ENCODE peak calls at places on chromosomes 7 and 10, in eight cellular contexts. Y is HepG2, N is GM12878, D is K562, O is H1, W is HCT116, I is GM23338, J is SK-N-SH. S is an unnamed sample.

GRCh38 chr7:75596727-75597614 is 104.9 kb downstream of the SPDYE5 start:
- DNase-seq in Y (no peak), N (peak), D (peak), O (no peak), W (no peak), I (no peak), J (no peak), S (peak)

GRCh38 chr7:91357379-91357778 is 93.1 kb downstream of the FZD1 start:
- DNase-seq in Y (no peak), N (no peak), D (no peak), O (no peak), W (no peak), I (no peak), J (no peak), S (no peak)

GRCh38 chr10:18473424-18474110 is 177.8 kb downstream of the NSUN6 start:
- DNase-seq in Y (no peak), N (no peak), D (no peak), O (no peak), W (no peak), I (no peak), J (no peak), S (no peak)

GRCh38 chr7:265998-266850 is 23.7 kb upstream of the FOXL3 start:
- DNase-seq in Y (no peak), N (no peak), D (no peak), O (no peak), W (no peak), I (no peak), J (no peak), S (no peak)

GRCh38 chr10:14952851-14953451 is 945 bp downstream of the DCLRE1C start:
- DNase-seq in Y (no peak), N (no peak), D (no peak), O (no peak), W (no peak), I (peak), J (peak), S (no peak)

GRCh38 chr10:50999163-50999562 is 75.1 kb upstream of the PRKG1 start:
- DNase-seq in Y (no peak), N (no peak), D (no peak), O (no peak), W (no peak), I (no peak), J (no peak), S (no peak)

GRCh38 chr10:48579251-48579960 is 25.5 kb downstream of the ARHGAP22 start:
- DNase-seq in Y (no peak), N (no peak), D (no peak), O (no peak), W (no peak), I (no peak), J (peak), S (no peak)

GRCh38 chr7:149832332-149833041 is 5.7 kb upstream of the ZNF862 start:
- DNase-seq in Y (no peak), N (no peak), D (no peak), O (no peak), W (no peak), I (no peak), J (no peak), S (no peak)

GRCh38 chr7:128021361-128021760 is 9.9 kb downstream of the LRRC4 start:
- DNase-seq in Y (no peak), N (no peak), D (no peak), O (no peak), W (peak), I (no peak), J (no peak), S (no peak)

GRCh38 chr10:109676703-109677102 is 246.6 kb downstream of the XPNPEP1 start:
- DNase-seq in Y (no peak), N (no peak), D (no peak), O (no peak), W (no peak), I (no peak), J (no peak), S (no peak)

GRCh38 chr10:43027331-43027955 is 49.4 kb upstream of the RET start:
- DNase-seq in Y (no peak), N (no peak), D (no peak), O (no peak), W (no peak), I (no peak), J (peak), S (no peak)

DNA sequence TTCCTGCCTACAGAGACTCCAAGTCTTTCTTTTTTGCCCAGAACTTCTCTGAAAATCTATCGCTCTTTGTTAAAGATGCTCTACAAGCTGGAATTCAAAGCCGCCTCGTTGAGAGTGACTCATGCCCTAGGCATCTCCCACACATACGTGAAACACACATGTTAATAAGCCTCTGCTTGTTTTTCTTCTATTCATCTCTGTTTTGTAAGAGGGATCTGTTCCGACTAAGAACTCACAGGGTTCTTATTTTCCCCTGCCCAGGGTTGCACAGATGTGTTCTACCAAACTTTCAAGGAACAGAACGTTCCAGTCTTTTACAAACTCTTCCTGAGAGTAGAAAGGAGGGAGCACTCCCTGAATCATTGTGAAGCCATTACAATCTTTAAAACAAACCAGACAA is 55.5 kb upstream of the INPP5A start:
- DNase-seq in Y (peak), N (no peak), D (no peak), O (no peak), W (no peak), I (no peak), J (no peak), S (peak)
- TF ChIP-seq POLR2AphosphoS5 in Y (no peak), N (no peak), D (no peak), O (no peak), W (no peak), I (no peak), J (no peak), S (no peak)

DNA sequence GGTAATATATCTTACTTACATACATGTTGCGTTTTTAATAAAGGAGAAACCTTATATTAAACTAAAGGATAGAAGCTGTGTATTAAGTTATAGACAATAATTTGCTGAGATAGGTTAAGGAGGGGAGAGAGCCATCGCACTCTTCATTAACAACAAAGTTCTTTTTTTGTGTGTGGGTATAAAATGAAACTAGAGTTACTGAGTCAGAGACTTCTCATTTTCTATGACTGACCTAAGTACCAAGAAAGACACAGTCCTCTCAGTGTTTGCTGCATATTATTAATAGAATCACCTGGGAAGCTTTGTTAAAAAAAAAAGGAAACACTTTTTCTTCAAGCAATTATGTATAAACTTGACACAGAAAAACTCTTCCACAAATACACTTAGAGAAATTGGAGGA is 31.4 kb downstream of the FEZF1 start:
- DNase-seq in Y (no peak), N (no peak), D (no peak), O (no peak), W (no peak), I (no peak), J (no peak), S (no peak)
- H2AFZ ChIP-seq in Y (no peak), N (no peak), D (no peak), O (no peak), W (no peak), I (no peak), J (peak), S (no peak)

GRCh38 chr7:13989138-13989943 is at the start of gene ETV1:
- DNase-seq in Y (peak), N (no peak), D (peak), O (peak), W (no peak), I (peak), J (peak), S (peak)
- TF ChIP-seq POLR2AphosphoS5 in Y (no peak), N (no peak), D (peak), O (peak), W (peak), I (peak), J (peak), S (peak)

DNA sequence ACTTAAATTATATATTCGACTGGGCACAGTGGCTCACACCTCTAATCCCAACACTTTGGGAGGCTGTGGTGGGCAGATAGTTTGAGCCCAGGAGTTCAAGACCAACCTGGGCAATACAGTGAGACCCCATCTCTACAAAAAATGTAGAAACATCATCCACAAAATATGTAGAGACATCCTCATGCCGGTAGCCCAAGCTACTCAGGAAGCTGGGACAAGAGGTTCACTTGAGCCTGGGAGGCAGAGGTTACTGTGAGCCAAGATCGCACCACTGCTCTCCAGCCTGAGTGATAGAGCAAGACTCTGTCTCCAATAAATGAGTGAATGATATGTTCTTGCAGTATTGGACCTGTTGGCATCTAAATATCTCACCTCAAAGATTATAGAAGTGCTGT is 22.6 kb upstream of the TNS3 start:
- DNase-seq in Y (no peak), N (no peak), D (no peak), O (no peak), W (no peak), I (no peak), J (no peak), S (no peak)
- H2AFZ ChIP-seq in Y (no peak), N (no peak), D (no peak), O (no peak), W (no peak), I (no peak), J (no peak), S (peak)

DNA sequence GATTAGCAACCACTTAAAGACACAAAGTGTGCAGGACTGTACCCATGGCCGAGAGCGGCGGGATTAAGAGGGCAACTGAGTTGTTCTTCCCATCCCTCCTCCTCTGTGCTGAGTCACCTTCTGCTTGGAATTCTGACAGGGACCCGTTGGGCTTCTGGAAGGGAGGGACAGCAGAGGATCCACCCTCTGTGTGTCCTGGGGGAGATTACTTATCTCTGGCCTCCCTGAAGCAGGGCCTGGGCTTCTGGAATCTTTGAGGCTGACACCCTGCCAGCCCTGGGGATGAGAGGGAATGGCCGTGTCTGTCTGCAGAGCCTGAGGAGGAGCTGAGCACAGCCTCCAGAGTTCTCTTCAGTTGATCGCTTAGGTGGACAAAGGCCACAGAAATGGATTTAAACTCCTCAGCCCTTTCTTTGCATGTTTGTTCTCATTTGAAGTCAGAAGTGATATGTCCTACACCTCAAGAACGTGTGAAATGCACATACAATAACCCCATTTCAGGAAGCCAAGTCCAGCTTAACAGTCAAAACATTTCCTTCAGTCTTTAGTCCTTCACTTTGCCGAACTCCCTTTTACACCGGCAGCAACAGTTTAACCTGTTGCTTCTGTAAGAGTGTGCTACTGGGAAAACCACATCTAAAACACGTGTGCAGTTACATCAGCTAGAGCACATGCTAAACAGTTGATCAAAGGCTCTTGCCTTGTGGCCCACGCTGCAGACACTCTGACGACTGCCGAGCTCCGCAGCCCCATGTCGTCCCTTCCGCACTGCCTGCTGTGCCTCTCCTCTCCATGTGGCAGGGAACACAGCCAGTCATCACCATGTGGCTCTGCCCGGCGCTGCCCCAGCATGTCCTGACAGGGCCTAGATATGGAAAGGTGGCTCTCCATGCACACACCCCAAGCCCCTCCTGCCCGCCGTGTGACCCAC is 55.7 kb downstream of the IKZF1 start:
- DNase-seq in Y (no peak), N (no peak), D (peak), O (no peak), W (no peak), I (no peak), J (peak), S (no peak)
- TF ChIP-seq POLR2AphosphoS5 in Y (no peak), N (no peak), D (peak), O (no peak), W (no peak), I (no peak), J (no peak), S (no peak)

GRCh38 chr7:12884856-12885440 is 197.5 kb downstream of the ARL4A start:
- DNase-seq in Y (no peak), N (no peak), D (no peak), O (no peak), W (no peak), I (no peak), J (no peak), S (no peak)
- H2AFZ ChIP-seq in Y (no peak), N (no peak), D (no peak), O (no peak), W (peak), I (peak), J (no peak), S (no peak)

GRCh38 chr10:103197177-103197576 is 4.1 kb upstream of the NT5C2 start:
- DNase-seq in Y (peak), N (no peak), D (no peak), O (no peak), W (peak), I (no peak), J (peak), S (peak)
- TF ChIP-seq POLR2AphosphoS5 in Y (no peak), N (no peak), D (peak), O (no peak), W (peak), I (no peak), J (no peak), S (peak)

DNA sequence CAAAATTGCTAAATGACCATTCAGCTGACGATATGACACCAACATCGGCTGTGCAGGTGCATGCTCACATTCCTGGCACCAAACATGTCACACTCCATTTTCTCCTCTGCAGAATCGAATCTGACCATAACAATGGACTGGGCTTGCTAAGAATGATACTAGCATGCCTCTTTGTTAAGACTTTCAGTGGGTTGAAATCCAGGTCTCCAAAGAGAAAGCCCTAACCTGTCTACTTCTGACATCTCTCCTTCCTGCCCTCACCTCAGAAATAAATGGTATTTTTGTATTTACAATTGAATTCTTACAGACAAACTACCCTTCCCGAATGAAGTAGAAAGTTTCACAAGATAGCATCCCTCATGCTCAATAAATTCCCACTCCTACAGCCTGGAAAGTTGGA is 373.9 kb downstream of the KCNMA1 start:
- DNase-seq in Y (no peak), N (no peak), D (no peak), O (no peak), W (no peak), I (no peak), J (no peak), S (no peak)
- H2AFZ ChIP-seq in Y (no peak), N (no peak), D (no peak), O (no peak), W (no peak), I (no peak), J (no peak), S (no peak)

GRCh38 chr7:20083781-20084180 is 133.4 kb downstream of the MACC1 start:
- DNase-seq in Y (no peak), N (no peak), D (no peak), O (no peak), W (no peak), I (no peak), J (no peak), S (no peak)

GRCh38 chr7:20089431-20089830 is 127.8 kb downstream of the MACC1 start:
- DNase-seq in Y (no peak), N (no peak), D (no peak), O (no peak), W (no peak), I (no peak), J (no peak), S (no peak)

DNA sequence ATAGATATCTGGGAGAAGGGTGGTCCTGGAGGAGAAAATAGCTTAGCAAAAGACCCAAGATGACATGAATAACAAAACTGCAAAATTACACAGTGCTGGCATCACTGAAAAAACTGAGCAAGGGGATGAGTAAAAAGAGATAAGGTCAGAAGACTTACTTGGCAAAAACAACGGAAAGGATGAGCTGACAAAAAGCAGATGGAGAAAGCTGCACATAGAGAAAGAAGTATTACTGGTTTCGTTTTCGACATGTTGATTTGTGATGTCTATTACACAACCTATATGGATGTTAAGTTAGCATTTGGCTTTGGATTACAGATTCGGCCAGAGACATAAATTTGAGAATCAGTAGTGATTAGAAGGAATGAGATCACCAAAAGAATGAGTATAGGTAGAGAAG is 132.1 kb downstream of the MACC1 start:
- DNase-seq in Y (no peak), N (no peak), D (no peak), O (no peak), W (no peak), I (no peak), J (no peak), S (no peak)
- TF ChIP-seq POLR2AphosphoS5 in Y (no peak), N (no peak), D (no peak), O (no peak), W (no peak), I (no peak), J (no peak), S (no peak)

GRCh38 chr10:34247560-34247959 is 567.5 kb downstream of the PARD3 start:
- DNase-seq in Y (no peak), N (no peak), D (no peak), O (no peak), W (no peak), I (no peak), J (no peak), S (no peak)

GRCh38 chr10:34249634-34250033 is 565.5 kb downstream of the PARD3 start:
- DNase-seq in Y (peak), N (no peak), D (no peak), O (no peak), W (no peak), I (peak), J (peak), S (no peak)

GRCh38 chr10:34252111-34252510 is 563.0 kb downstream of the PARD3 start:
- DNase-seq in Y (no peak), N (no peak), D (no peak), O (peak), W (peak), I (peak), J (no peak), S (no peak)

GRCh38 chr10:34251177-34251576 is 563.9 kb downstream of the PARD3 start:
- DNase-seq in Y (no peak), N (no peak), D (no peak), O (no peak), W (no peak), I (no peak), J (no peak), S (no peak)

DNA sequence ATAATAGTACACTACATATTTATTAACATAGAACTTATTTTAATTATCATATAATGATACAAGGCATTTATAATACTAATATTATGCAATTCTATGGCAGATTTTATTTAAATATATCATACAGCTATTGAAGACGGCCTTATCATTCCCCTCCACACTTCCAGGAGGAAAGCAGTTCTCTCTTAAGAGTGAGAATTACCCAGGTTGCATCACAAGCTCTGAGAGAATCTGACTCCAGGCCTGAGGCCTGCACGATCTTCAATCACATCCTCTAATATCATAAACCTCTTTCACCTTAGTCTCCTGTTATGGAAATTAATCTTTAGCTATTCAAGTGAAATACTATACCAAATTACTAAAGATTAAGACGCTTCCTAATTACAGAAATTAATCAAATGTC is 564.4 kb downstream of the PARD3 start:
- DNase-seq in Y (no peak), N (no peak), D (no peak), O (no peak), W (no peak), I (no peak), J (no peak), S (peak)
- H2AFZ ChIP-seq in Y (no peak), N (no peak), D (no peak), O (no peak), W (no peak), I (no peak), J (no peak), S (no peak)